ENCODE peak calls at places on chromosomes 6 and 20, in five cellular contexts. V, S, Q, W and X are unnamed samples. For H3K4me1, the result is how much of the 10 kb centered on the place peaks cover.

GRCh38 chr20:63736893-63737689 is 627 bp downstream of the LIME1 start:
- DNase-seq in W (peak), V (no peak), Q (no peak), S (no peak), X (no peak)

GRCh38 chr6:7110092-7110792 is 2.5 kb downstream of the RREB1 start:
- DNase-seq in V (no peak), Q (no peak), W (no peak), S (no peak), X (no peak)

GRCh38 chr6:110066091-110066490 is 88.0 kb downstream of the GPR6 start:
- DNase-seq in W (no peak), Q (no peak), V (no peak), S (no peak), X (no peak)

GRCh38 chr20:10090588-10091166 is 55.9 kb downstream of the ANKEF1 start:
- DNase-seq in W (peak), Q (no peak), S (peak), V (peak), X (peak)

GRCh38 chr6:81895511-81896185 is 143.2 kb upstream of the TENT5A start:
- DNase-seq in V (no peak), Q (no peak), S (no peak), W (no peak), X (no peak)

GRCh38 chr6:105369145-105369544 is 33.7 kb downstream of the PREP start:
- DNase-seq in W (no peak), S (no peak), Q (no peak), V (no peak), X (no peak)

GRCh38 chr6:50846860-50847171 is 28.1 kb downstream of the TFAP2B start:
- DNase-seq in Q (no peak), S (no peak), V (no peak), W (no peak), X (no peak)

GRCh38 chr6:83859410-83860346 is at the start of gene CYB5R4:
- DNase-seq in V (peak), Q (peak), W (peak), S (peak), X (peak)

GRCh38 chr6:154347981-154348380 is 8.6 kb downstream of the IPCEF1 start:
- DNase-seq in S (no peak), V (peak), W (no peak), Q (no peak), X (no peak)

GRCh38 chr6:25280617-25280990 is 1.4 kb downstream of the CARMIL1 start:
- DNase-seq in S (no peak), V (no peak), Q (no peak), W (no peak), X (no peak)

GRCh38 chr6:81105998-81106397 is 646.5 kb downstream of the TENT5A start:
- DNase-seq in Q (no peak), V (no peak), S (no peak), W (no peak), X (peak)

GRCh38 chr20:2385496-2385895 is 4.8 kb downstream of the TGM6 start:
- DNase-seq in V (no peak), S (no peak), Q (no peak), W (no peak), X (no peak)

GRCh38 chr6:158978752-158979151 is 21.2 kb downstream of the RSPH3 start:
- DNase-seq in V (no peak), S (no peak), W (no peak), Q (no peak), X (no peak)

GRCh38 chr20:32971703-32972161 is 32.5 kb downstream of the SUN5 start:
- DNase-seq in W (no peak), S (no peak), V (no peak), Q (peak), X (no peak)

GRCh38 chr20:4281258-4282055 is 266.1 kb upstream of the RNF24 start:
- DNase-seq in V (no peak), W (no peak), S (no peak), Q (no peak), X (no peak)

GRCh38 chr6:150445486-150445885 is 76.7 kb downstream of the IYD start:
- DNase-seq in V (no peak), S (no peak), W (no peak), Q (no peak), X (no peak)

GRCh38 chr6:12009180-12009748 is 2.8 kb upstream of the HIVEP1 start:
- DNase-seq in Q (no peak), W (no peak), V (no peak), S (no peak), X (no peak)

GRCh38 chr6:114342086-114342825 is 567 bp downstream of the HS3ST5 start:
- DNase-seq in S (no peak), W (peak), Q (no peak), V (no peak), X (peak)

GRCh38 chr6:100549406-100550167 is 84.9 kb upstream of the SIM1 start:
- DNase-seq in V (no peak), S (no peak), W (no peak), Q (no peak), X (no peak)

GRCh38 chr20:63457737-63458136 is 14.7 kb downstream of the KCNQ2 start:
- DNase-seq in V (no peak), W (no peak), S (no peak), Q (no peak), X (no peak)

GRCh38 chr6:38959138-38959537 is 89.4 kb upstream of the GLP1R start:
- DNase-seq in V (no peak), Q (no peak), W (no peak), S (no peak), X (no peak)

GRCh38 chr6:4345543-4345942 is 210.2 kb upstream of the ECI2 start:
- DNase-seq in V (no peak), S (no peak), W (no peak), Q (no peak), X (no peak)

GRCh38 chr6:8193541-8193940 is 91.2 kb upstream of the EEF1E1 start:
- DNase-seq in Q (no peak), V (no peak), W (no peak), S (no peak), X (peak)

GRCh38 chr20:63082308-63082938 is 75.7 kb upstream of the BHLHE23 start:
- DNase-seq in Q (no peak), S (no peak), W (no peak), V (no peak), X (peak)

GRCh38 chr20:58570181-58570859 is 55.1 kb upstream of the APCDD1L start:
- DNase-seq in W (no peak), Q (no peak), V (no peak), S (no peak), X (no peak)

GRCh38 chr20:40535816-40536215 is 153.2 kb downstream of the MAFB start:
- DNase-seq in W (no peak), S (no peak), V (no peak), Q (no peak), X (no peak)

GRCh38 chr20:11799131-11799800 is 118.4 kb upstream of the BTBD3 start:
- DNase-seq in S (no peak), W (no peak), V (no peak), Q (no peak), X (peak)

GRCh38 chr6:170224694-170225660 is 65.9 kb downstream of the DLL1 start:
- DNase-seq in V (no peak), W (no peak), S (no peak), Q (no peak), X (no peak)

GRCh38 chr20:10696650-10697049 is 22.9 kb upstream of the JAG1 start:
- DNase-seq in S (no peak), W (no peak), V (no peak), Q (no peak), X (no peak)

GRCh38 chr6:141103246-141103645 is 1029.5 kb upstream of the GJE1 start:
- DNase-seq in Q (no peak), W (no peak), V (no peak), S (no peak), X (no peak)

GRCh38 chr6:39887692-39888450 is 46.4 kb downstream of the MOCS1 start:
- DNase-seq in S (no peak), Q (peak), V (peak), W (peak), X (peak)

GRCh38 chr6:1703091-1703855 is 93.6 kb downstream of the FOXC1 start:
- DNase-seq in W (no peak), V (no peak), S (no peak), Q (no peak), X (no peak)

GRCh38 chr20:2240835-2241234 is 55.0 kb upstream of the TGM3 start:
- DNase-seq in Q (no peak), W (no peak), V (no peak), S (no peak), X (no peak)

GRCh38 chr6:45156075-45156474 is 172.1 kb upstream of the RUNX2 start:
- DNase-seq in Q (no peak), S (no peak), W (no peak), V (no peak), X (no peak)

GRCh38 chr6:129684903-129685639 is 24.9 kb downstream of the ARHGAP18 start:
- DNase-seq in S (no peak), Q (no peak), W (no peak), V (no peak), X (no peak)

GRCh38 chr6:99195986-99196655 is 153.4 kb downstream of the FAXC start:
- DNase-seq in Q (no peak), W (no peak), V (no peak), S (no peak), X (no peak)

DNA sequence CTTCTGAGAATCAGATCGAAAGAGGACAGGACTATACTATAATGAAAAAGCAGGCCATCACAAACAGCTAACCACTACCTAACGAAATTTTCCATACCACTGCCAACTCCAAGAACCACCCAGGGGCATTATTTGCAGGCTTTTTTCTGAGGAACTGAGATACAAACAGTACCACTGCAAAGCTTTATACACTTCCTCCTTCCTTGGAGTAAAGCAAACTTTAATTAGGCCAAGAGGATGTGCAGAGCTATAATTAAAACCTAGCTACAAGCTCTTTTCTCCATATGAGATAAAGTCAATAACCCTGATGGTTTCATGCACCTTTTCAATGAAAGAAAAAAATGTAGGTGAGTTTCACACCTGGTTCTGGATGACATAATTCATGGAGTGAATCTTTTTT is 68.5 kb downstream of the ELOVL5 start:
- DNase-seq in V (no peak), S (no peak), W (no peak), Q (no peak), X (no peak)
- H3K4me1 ChIP-seq in V (under half), S (under half), W (under half), Q (under half), X (under half)

DNA sequence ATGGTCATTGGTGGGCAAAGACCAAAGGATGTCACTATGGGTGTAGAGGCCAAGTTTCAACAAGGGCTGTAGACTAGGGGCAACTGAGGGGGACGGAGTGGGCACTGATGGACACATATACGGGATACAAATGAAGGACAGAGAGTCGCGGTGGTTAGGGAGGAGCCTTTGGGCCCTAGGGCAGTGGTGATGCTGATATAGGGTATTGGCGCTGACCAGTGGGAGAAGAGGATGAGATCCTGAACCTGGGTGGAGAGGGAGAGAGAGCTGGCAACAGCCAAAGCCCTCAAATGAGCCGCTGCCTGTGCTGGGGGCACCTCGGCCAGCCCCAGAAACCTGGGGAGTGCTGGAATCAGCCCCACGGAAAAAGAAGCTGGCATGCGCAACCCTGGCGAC is 1.6 kb downstream of the CDH22 start:
- DNase-seq in S (no peak), V (no peak), Q (no peak), W (no peak), X (no peak)
- H3K4me3 ChIP-seq in S (no peak), V (no peak), Q (no peak), W (no peak), X (no peak)

GRCh38 chr6:137213813-137214212 is 5.4 kb downstream of the IFNGR1 start:
- DNase-seq in V (no peak), S (no peak), Q (no peak), W (no peak), X (no peak)
- H3K4me1 ChIP-seq in V (under half), S (under half), Q (half or more), W (under half), X (under half)

GRCh38 chr6:26575494-26575939 is 21.2 kb upstream of the ABT1 start:
- DNase-seq in V (no peak), Q (no peak), S (no peak), W (no peak), X (no peak)

GRCh38 chr6:26576929-26577719 is 19.6 kb upstream of the ABT1 start:
- DNase-seq in S (no peak), Q (no peak), V (no peak), W (no peak), X (no peak)

GRCh38 chr6:26577720-26578072 is 19.1 kb upstream of the ABT1 start:
- DNase-seq in V (no peak), Q (no peak), W (no peak), S (no peak), X (no peak)

GRCh38 chr6:26578279-26578678 is 18.5 kb upstream of the ABT1 start:
- DNase-seq in Q (no peak), V (no peak), S (no peak), W (no peak), X (no peak)

DNA sequence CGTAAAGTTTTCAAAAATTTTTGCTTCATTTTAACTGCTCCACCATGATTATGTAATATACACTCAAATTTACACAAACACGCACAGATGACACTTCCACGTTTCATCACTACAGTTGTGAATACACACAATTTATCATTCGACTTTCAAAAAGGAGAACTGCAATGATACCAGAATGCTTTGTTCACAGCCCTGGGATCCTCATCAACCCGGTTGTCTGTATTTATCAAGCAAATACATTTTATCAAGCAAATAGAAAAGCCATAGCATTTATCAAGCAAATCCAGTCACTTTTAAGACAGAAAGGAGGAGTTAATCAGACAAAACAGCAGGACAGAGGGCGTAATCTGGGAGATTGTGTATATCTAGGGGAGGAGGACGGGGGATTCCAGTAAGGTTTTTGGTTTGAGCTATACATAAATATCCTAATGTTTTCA is 20.3 kb upstream of the ABT1 start:
- DNase-seq in Q (no peak), W (no peak), S (no peak), V (no peak), X (no peak)
- H3K4me3 ChIP-seq in Q (no peak), W (no peak), S (peak), V (no peak), X (no peak)

GRCh38 chr6:34246563-34247391 is 2.0 kb downstream of the SMIM29 start:
- DNase-seq in W (no peak), S (no peak), V (no peak), Q (no peak), X (peak)
- H3K4me1 ChIP-seq in W (under half), S (under half), V (under half), Q (under half), X (under half)

GRCh38 chr20:49824206-49824605 is 11.6 kb downstream of the SLC9A8 start:
- DNase-seq in S (no peak), W (no peak), Q (no peak), V (no peak), X (no peak)
- H3K4me3 ChIP-seq in S (no peak), W (no peak), Q (no peak), V (no peak), X (no peak)

GRCh38 chr6:36029464-36029863 is 1.9 kb downstream of the MAPK14 start:
- DNase-seq in V (no peak), W (no peak), S (no peak), Q (no peak), X (no peak)

GRCh38 chr6:36033935-36034334 is 6.3 kb downstream of the MAPK14 start:
- DNase-seq in S (no peak), W (no peak), V (peak), Q (no peak), X (no peak)

GRCh38 chr6:36028887-36029324 is 1.3 kb downstream of the MAPK14 start:
- DNase-seq in Q (peak), S (no peak), V (peak), W (peak), X (peak)

GRCh38 chr6:36035240-36035639 is 7.6 kb downstream of the MAPK14 start:
- DNase-seq in W (no peak), S (no peak), V (no peak), Q (no peak), X (no peak)

GRCh38 chr6:36032245-36032644 is 4.6 kb downstream of the MAPK14 start:
- DNase-seq in Q (no peak), S (no peak), V (no peak), W (no peak), X (no peak)
- H3K4me1 ChIP-seq in Q (half or more), S (under half), V (under half), W (under half), X (under half)

GRCh38 chr20:61744691-61745396 is 320.8 kb downstream of the TAF4 start:
- DNase-seq in Q (no peak), W (no peak), S (no peak), V (no peak), X (no peak)
- H3K4me3 ChIP-seq in Q (no peak), W (no peak), S (no peak), V (no peak), X (no peak)

GRCh38 chr6:31736026-31736767 is at the start of gene CLIC1:
- DNase-seq in Q (peak), S (no peak), W (peak), V (peak), X (peak)
- H3K4me1 ChIP-seq in Q (half or more), S (under half), W (half or more), V (under half), X (under half)